ENCODE peak calls at places on chromosomes 5 and 9, in four cellular contexts. N is HL-60, D is AG09309, B is amygdala. A is an unnamed sample.

GRCh38 chr5:124289641-124290201 is 456.7 kb downstream of the ZNF608 start:
- DNase-seq in D (no peak), B (peak; percentile 29), N (no peak), A (no peak)

GRCh38 chr5:2750026-2750757 is 1.3 kb downstream of the IRX2 start:
- DNase-seq in D (no peak), N (no peak), B (no peak), A (no peak)

GRCh38 chr5:149464796-149465489 is 85.9 kb upstream of the IL17B start:
- DNase-seq in N (no peak), B (no peak), D (no peak), A (no peak)

GRCh38 chr5:36950586-36951457 is 74.3 kb downstream of the NIPBL start:
- DNase-seq in N (no peak), B (no peak), D (peak; percentile 33), A (no peak)

GRCh38 chr5:109410389-109411174 is 808 bp upstream of the PJA2 start:
- DNase-seq in B (peak; percentile 63), D (peak; percentile 33), N (peak; percentile 28), A (peak; percentile 68)

GRCh38 chr9:109051733-109052132 is 38.4 kb upstream of the CTNNAL1 start:
- DNase-seq in B (no peak), D (no peak), N (no peak), A (no peak)

GRCh38 chr5:14399054-14399657 is 182.4 kb upstream of the OTULINL start:
- DNase-seq in N (peak; percentile 7), D (peak; percentile 27), B (no peak), A (peak; percentile 82)

GRCh38 chr5:177312649-177313181 is 1.0 kb upstream of the MXD3 start:
- DNase-seq in N (no peak), D (no peak), B (no peak), A (no peak)

GRCh38 chr9:36862206-36863145 is 171.6 kb downstream of the PAX5 start:
- DNase-seq in B (peak; percentile 45), D (no peak), N (no peak), A (peak; percentile 15)

GRCh38 chr9:134320195-134320885 is 5.9 kb upstream of the RXRA start:
- DNase-seq in N (no peak), D (no peak), B (no peak), A (no peak)

GRCh38 chr5:103589416-103590175 is 27.0 kb upstream of the NUDT12 start:
- DNase-seq in D (no peak), N (no peak), B (no peak), A (no peak)

GRCh38 chr9:98962181-98962560 is 18.5 kb downstream of the COL15A1 start:
- DNase-seq in B (no peak), N (no peak), D (no peak), A (no peak)

GRCh38 chr9:12723409-12724028 is 30.3 kb downstream of the TYRP1 start:
- DNase-seq in N (no peak), D (no peak), B (no peak), A (no peak)

GRCh38 chr5:141513021-141513626 is 24.2 kb downstream of the PCDHGC5 start:
- DNase-seq in N (no peak), B (no peak), D (no peak), A (peak; percentile 27)

GRCh38 chr9:79788662-79789061 is 216.9 kb downstream of the TLE4 start:
- DNase-seq in D (no peak), B (no peak), N (no peak), A (no peak)

GRCh38 chr5:103394676-103395075 is 136.1 kb downstream of the MACIR start:
- DNase-seq in N (no peak), D (no peak), B (no peak), A (no peak)

GRCh38 chr9:89793551-89793950 is 188.7 kb downstream of the GADD45G start:
- DNase-seq in N (no peak), B (no peak), D (no peak), A (no peak)

GRCh38 chr5:90898330-90899013 is 339.9 kb downstream of the ADGRV1 start:
- DNase-seq in D (no peak), N (no peak), B (no peak), A (no peak)

GRCh38 chr9:88697764-88698436 is 162.9 kb downstream of the NXNL2 start:
- DNase-seq in D (no peak), B (no peak), N (no peak), A (no peak)

GRCh38 chr9:76215066-76215465 is 179.2 kb downstream of the RFK start:
- DNase-seq in N (no peak), B (no peak), D (peak; percentile 55), A (no peak)

GRCh38 chr5:136228358-136228757 is 35.4 kb upstream of the SMIM32 start:
- DNase-seq in B (no peak), D (no peak), N (no peak), A (no peak)

GRCh38 chr5:6861667-6862066 is 148.4 kb downstream of the TENT4A start:
- DNase-seq in B (no peak), D (no peak), N (no peak), A (no peak)

GRCh38 chr9:107855164-107855563 is 365.6 kb upstream of the KLF4 start:
- DNase-seq in D (no peak), B (no peak), N (no peak), A (no peak)

GRCh38 chr9:73348485-73348884 is 196.8 kb downstream of the ANXA1 start:
- DNase-seq in B (no peak), N (no peak), D (no peak), A (no peak)

GRCh38 chr5:13957032-13957645 is 12.7 kb upstream of the DNAH5 start:
- DNase-seq in D (peak; percentile 10), N (no peak), B (no peak), A (no peak)

GRCh38 chr9:68822596-68823165 is 117.6 kb downstream of the PIP5K1B start:
- DNase-seq in D (no peak), N (no peak), B (no peak), A (no peak)

GRCh38 chr9:108710424-108710823 is 145.4 kb downstream of the ACTL7B start:
- DNase-seq in D (no peak), B (no peak), N (no peak), A (no peak)

GRCh38 chr9:127730262-127730661 is 4.8 kb downstream of the TOR2A start:
- DNase-seq in N (no peak), B (no peak), D (no peak), A (no peak)

GRCh38 chr9:91678807-91679206 is 255.2 kb upstream of the NFIL3 start:
- DNase-seq in D (no peak), B (no peak), N (no peak), A (no peak)

GRCh38 chr5:123369371-123369968 is 53.7 kb downstream of the CEP120 start:
- DNase-seq in B (no peak), D (no peak), N (no peak), A (no peak)

GRCh38 chr5:123266365-123266764 is 156.8 kb downstream of the CEP120 start:
- DNase-seq in B (no peak), D (no peak), N (no peak), A (no peak)

GRCh38 chr9:94746541-94747505 is 20.3 kb downstream of the AOPEP start:
- DNase-seq in N (no peak), D (no peak), B (no peak), A (no peak)

A was measured in tibial nerve.